ENCODE peak calls at places on chromosomes 7 and 10, in eight cellular contexts. R is PC-9, O is GM20000, J is cardiac muscle cell, Q is AG09319, U is WERI-Rb-1, N is gastrocnemius medialis, W is AG04449. D is an unnamed sample.

GRCh38 chr7:96781919-96782318 is 72.3 kb upstream of the SEM1 start:
- DNase-seq in R (no peak), O (no peak), J (no peak), Q (no peak), U (no peak), N (no peak), W (no peak), D (no peak)

GRCh38 chr7:17941171-17941490 is 837 bp upstream of the SNX13 start:
- DNase-seq in R (no peak), O (no peak), J (no peak), Q (no peak), U (no peak), N (no peak), W (no peak), D (no peak)

GRCh38 chr7:158868754-158869410 is 12.5 kb downstream of the DYNC2I1 start:
- DNase-seq in R (no peak), O (no peak), J (no peak), Q (no peak), U (peak; percentile 23), N (no peak), W (no peak), D (no peak)

GRCh38 chr7:26159243-26159642 is 7.2 kb downstream of the NFE2L3 start:
- DNase-seq in R (peak; percentile 98), O (no peak), J (no peak), Q (no peak), U (no peak), N (no peak), W (no peak), D (no peak)

GRCh38 chr10:124697443-124697836 is 46.7 kb downstream of the FAM53B start:
- DNase-seq in R (no peak), O (no peak), J (no peak), Q (no peak), U (no peak), N (no peak), W (no peak), D (no peak)

GRCh38 chr7:1944619-1945210 is 274.6 kb downstream of the ELFN1 start:
- DNase-seq in R (no peak), O (no peak), J (no peak), Q (no peak), U (no peak), N (no peak), W (no peak), D (no peak)

GRCh38 chr10:23095966-23096813 is 811 bp downstream of the MSRB2 start:
- DNase-seq in R (no peak), O (peak; percentile 63), J (peak; percentile 57), Q (no peak), U (no peak), N (peak; percentile 30), W (peak; percentile 10), D (no peak)

GRCh38 chr10:90930070-90930837 is 9.4 kb upstream of the ANKRD1 start:
- DNase-seq in R (peak; percentile 91), O (no peak), J (peak; percentile 81), Q (no peak), U (peak; percentile 22), N (peak; percentile 74), W (peak; percentile 79), D (no peak)

GRCh38 chr7:130292682-130293257 is at the start of gene CPA4:
- DNase-seq in R (peak; percentile 98), O (no peak), J (no peak), Q (peak; percentile 67), U (no peak), N (peak; percentile 29), W (peak; percentile 100), D (no peak)

GRCh38 chr7:49403844-49404243 is 369.6 kb upstream of the VWC2 start:
- DNase-seq in R (no peak), O (no peak), J (no peak), Q (no peak), U (no peak), N (no peak), W (no peak), D (no peak)

GRCh38 chr10:102813734-102814455 is 23.3 kb downstream of the CYP17A1 start:
- DNase-seq in R (no peak), O (no peak), J (no peak), Q (no peak), U (no peak), N (no peak), W (no peak), D (no peak)

GRCh38 chr7:72445580-72445979 is 33.4 kb upstream of the CALN1 start:
- DNase-seq in R (no peak), O (no peak), J (no peak), Q (no peak), U (no peak), N (no peak), W (no peak), D (no peak)

GRCh38 chr10:71221586-71222202 is 9.3 kb downstream of the UNC5B start:
- DNase-seq in R (no peak), O (no peak), J (no peak), Q (no peak), U (no peak), N (peak; percentile 2), W (no peak), D (no peak)

GRCh38 chr10:113053881-113054280 is 103.8 kb downstream of the TCF7L2 start:
- DNase-seq in R (no peak), O (no peak), J (no peak), Q (no peak), U (no peak), N (no peak), W (no peak), D (no peak)

DNA sequence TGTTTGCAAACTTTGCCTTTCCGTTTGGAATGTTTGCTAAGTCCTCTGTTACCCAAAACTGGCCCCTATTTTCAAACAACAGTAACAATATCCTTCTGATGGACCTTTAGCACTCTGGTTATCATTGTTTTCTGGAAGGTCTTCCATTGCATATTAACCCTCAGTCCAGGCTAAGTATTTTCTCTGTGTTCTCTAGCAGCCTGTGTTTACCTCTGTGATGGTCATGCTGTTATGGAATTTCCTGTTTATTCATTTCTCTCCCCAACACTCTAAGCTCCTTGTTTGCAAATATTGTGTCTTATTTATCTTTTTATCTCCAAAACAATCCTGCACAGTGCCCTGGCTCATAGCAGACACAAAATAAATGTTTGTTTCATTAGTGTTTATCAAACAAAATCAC is 560.3 kb downstream of the ATRNL1 start:
- DNase-seq in R (no peak), O (no peak), J (no peak), Q (no peak), U (no peak), N (no peak), W (no peak), D (no peak)
- TF ChIP-seq CTCF in R (no peak), O (no peak), J (no peak), Q (no peak), U (no peak), N (no peak), W (no peak), D (no peak)

DNA sequence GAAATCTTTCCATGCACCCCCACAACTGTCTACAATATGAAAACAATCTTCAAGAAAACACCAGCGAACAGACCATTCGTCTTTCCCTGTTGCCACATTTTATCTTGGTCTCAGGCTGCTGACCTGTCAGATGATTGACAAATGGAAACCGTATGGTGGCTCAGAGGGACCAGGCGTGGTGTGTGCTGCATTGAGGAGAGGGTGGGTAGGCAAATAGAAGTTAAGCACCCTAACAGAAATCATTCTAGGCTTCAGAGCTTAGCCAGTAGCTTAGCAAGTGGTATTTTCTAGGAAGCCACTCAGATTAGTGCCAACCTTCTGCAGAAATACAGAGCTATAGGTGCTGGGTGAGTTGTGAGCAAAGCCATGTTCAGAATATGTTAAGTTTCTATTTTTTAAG is 114.9 kb downstream of the DPP6 start:
- DNase-seq in R (no peak), O (no peak), J (no peak), Q (no peak), U (no peak), N (no peak), W (no peak), D (no peak)
- TF ChIP-seq CTCF in R (no peak), O (no peak), J (no peak), Q (no peak), U (no peak), N (no peak), W (no peak), D (no peak)

GRCh38 chr7:50781894-50782293 is 802 bp downstream of the GRB10 start:
- DNase-seq in R (no peak), O (no peak), J (no peak), Q (no peak), U (no peak), N (no peak), W (no peak), D (no peak)

GRCh38 chr7:50783801-50784507 is 1.3 kb upstream of the GRB10 start:
- DNase-seq in R (no peak), O (no peak), J (no peak), Q (no peak), U (no peak), N (no peak), W (no peak), D (no peak)

GRCh38 chr7:50783304-50783703 is 608 bp upstream of the GRB10 start:
- DNase-seq in R (no peak), O (no peak), J (no peak), Q (no peak), U (no peak), N (no peak), W (no peak), D (no peak)

GRCh38 chr7:50781371-50781770 is 1.3 kb downstream of the GRB10 start:
- DNase-seq in R (no peak), O (no peak), J (no peak), Q (no peak), U (peak; percentile 15), N (peak; percentile 36), W (no peak), D (no peak)

DNA sequence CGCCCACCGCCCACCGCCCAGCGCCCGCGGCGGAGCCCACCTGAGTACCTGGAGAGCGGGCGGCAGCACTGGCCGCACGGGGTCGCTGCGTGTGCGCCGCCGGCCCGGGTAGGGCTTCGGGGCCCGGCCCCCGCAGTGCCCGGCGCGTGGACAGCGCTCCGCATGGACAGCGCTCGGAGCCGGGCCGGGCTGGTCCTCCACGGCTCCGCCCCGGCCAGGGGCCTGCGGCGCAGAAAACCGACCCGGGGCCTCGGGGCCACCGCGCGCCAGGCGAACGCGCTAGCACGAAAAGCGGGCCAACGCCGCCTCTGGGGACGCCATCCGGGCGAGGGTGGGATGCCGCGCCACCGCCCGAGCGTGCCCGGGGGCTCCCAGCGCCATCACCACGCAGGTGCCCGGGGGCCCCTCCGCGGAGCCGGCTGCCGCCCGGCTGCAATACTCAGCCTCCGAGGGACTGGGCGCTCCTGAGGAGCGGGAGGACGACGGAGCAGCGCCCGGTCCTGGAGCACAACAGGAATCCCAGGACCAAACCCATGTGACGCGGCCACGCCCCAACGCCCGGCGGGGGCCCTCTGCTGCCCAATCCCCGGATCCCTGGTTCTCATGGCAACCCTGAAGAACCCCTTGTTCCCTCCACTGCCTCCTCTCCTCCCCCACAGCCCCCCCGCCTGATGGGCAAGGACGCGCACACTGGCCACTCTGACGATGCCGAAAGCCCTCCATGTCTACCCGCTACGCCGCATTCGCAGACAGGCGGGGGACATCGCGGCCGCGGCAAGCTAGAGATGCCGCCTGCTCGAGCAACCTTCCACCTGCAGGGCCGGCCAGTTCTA is at the start of gene GRB10:
- DNase-seq in R (no peak), O (no peak), J (peak; percentile 71), Q (no peak), U (no peak), N (no peak), W (no peak), D (no peak)
- TF ChIP-seq CTCF in R (no peak), O (no peak), J (no peak), Q (peak; percentile 19), U (peak; percentile 36), N (peak; percentile 36), W (peak; percentile 34), D (peak; percentile 48)

DNA sequence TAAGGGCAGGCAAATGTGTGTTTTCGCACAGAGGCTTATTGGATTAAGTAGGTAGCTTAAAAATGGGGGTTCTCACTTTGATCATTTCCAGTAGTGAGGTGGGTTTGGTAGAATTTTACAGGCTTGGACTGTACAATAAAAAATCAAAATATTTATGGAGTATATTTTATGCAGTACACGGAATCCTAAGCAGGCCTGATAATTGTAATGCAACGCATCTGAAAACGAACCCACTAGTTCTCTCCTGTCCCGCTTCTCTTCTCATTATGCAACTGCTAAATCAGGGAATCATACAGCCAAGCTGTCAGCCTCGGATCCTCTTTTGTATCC is 377 bp upstream of the POLR1F start:
- DNase-seq in R (no peak), O (no peak), J (no peak), Q (no peak), U (no peak), N (no peak), W (no peak), D (no peak)
- TF ChIP-seq CTCF in R (peak; percentile 72), O (no peak), J (no peak), Q (no peak), U (no peak), N (no peak), W (no peak), D (no peak)